ENCODE peak calls at places on chromosomes 5 and 9, in nine cellular contexts. A is sigmoid colon, U is left ventricle myocardium inferior, V is dorsolateral prefrontal cortex, D is aorta, I is fibroblast of lung, L is PC-3, E is lung, B is HFF-Myc. C is an unnamed sample.

GRCh38 chr5:168683247-168683926 is 104.2 kb upstream of the PANK3 start:
- DNase-seq in A (no peak), U (no peak), V (no peak), D (no peak), I (no peak), L (no peak), E (no peak), B (no peak), C (no peak)

GRCh38 chr9:133592731-133593409 is 16.3 kb downstream of the FAM163B start:
- DNase-seq in A (no peak), U (no peak), V (no peak), D (no peak), I (no peak), L (no peak), E (no peak), B (no peak), C (no peak)

GRCh38 chr9:134130503-134131375 is 5.1 kb upstream of the WDR5 start:
- DNase-seq in A (no peak), U (peak; percentile 73), V (no peak), D (peak; percentile 88), I (peak; percentile 41), L (no peak), E (peak; percentile 89), B (no peak), C (no peak)

GRCh38 chr9:106798021-106798799 is 64.8 kb upstream of the ZNF462 start:
- DNase-seq in A (no peak), U (no peak), V (no peak), D (no peak), I (no peak), L (no peak), E (no peak), B (no peak), C (peak; percentile 6)

GRCh38 chr5:12174734-12175133 is 270.5 kb upstream of the CTNND2 start:
- DNase-seq in A (no peak), U (no peak), V (no peak), D (no peak), I (no peak), L (no peak), E (no peak), B (no peak), C (no peak)

GRCh38 chr9:2874001-2874750 is 30.3 kb upstream of the PUM3 start:
- DNase-seq in A (no peak), U (no peak), V (no peak), D (no peak), I (peak; percentile 84), L (no peak), E (no peak), B (no peak), C (no peak)

GRCh38 chr5:115168829-115169391 is 798 bp downstream of the TRIM36 start:
- DNase-seq in A (no peak), U (no peak), V (no peak), D (peak; percentile 77), I (peak; percentile 11), L (no peak), E (no peak), B (no peak), C (no peak)

GRCh38 chr5:158392753-158393152 is 533.8 kb upstream of the CLINT1 start:
- DNase-seq in A (no peak), U (no peak), V (no peak), D (no peak), I (no peak), L (peak; percentile 82), E (no peak), B (no peak), C (no peak)

GRCh38 chr5:150301901-150302300 is 804 bp downstream of the ARSI start:
- DNase-seq in A (no peak), U (no peak), V (no peak), D (peak; percentile 66), I (no peak), L (no peak), E (no peak), B (no peak), C (no peak)

GRCh38 chr9:120912958-120913672 is 13.5 kb downstream of the TRAF1 start:
- DNase-seq in A (no peak), U (no peak), V (no peak), D (no peak), I (no peak), L (no peak), E (no peak), B (no peak), C (no peak)

GRCh38 chr5:133938932-133939331 is 29.5 kb downstream of the C5orf15 start:
- DNase-seq in A (no peak), U (no peak), V (no peak), D (no peak), I (peak; percentile 27), L (no peak), E (no peak), B (no peak), C (no peak)

GRCh38 chr9:88959727-88960469 is 31.4 kb upstream of the S1PR3 start:
- DNase-seq in A (no peak), U (no peak), V (no peak), D (no peak), I (no peak), L (no peak), E (no peak), B (no peak), C (no peak)

GRCh38 chr9:30774326-30774725 is 1610.1 kb upstream of the ACO1 start:
- DNase-seq in A (no peak), U (no peak), V (no peak), D (no peak), I (no peak), L (no peak), E (no peak), B (no peak), C (no peak)

GRCh38 chr5:115571441-115571878 is 26.9 kb upstream of the FEM1C start:
- DNase-seq in A (no peak), U (no peak), V (peak; percentile 84), D (no peak), I (no peak), L (no peak), E (no peak), B (no peak), C (no peak)

GRCh38 chr5:76351176-76351575 is 51.9 kb upstream of the IQGAP2 start:
- DNase-seq in A (no peak), U (no peak), V (no peak), D (no peak), I (no peak), L (no peak), E (no peak), B (no peak), C (no peak)

DNA sequence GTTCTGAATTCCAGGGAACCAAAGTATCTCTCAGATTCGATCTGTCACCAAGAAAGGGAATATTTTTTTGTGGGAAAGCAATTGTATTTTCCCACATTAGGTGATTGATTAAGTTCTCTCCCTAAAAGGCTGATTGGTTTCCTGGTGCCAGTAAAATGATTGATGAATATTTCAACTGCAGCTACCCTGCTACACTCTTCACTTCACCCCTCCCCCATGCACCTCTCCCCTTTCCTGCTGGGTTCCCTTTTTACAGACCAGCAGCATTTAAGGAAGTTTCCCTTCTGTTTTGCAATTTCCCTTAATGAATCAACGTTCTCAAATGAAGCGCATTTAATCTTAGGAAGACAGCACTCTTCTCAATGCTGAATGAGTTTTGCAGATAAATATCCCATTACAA is 13.1 kb downstream of the NR6A1 start:
- DNase-seq in A (no peak), U (no peak), V (no peak), D (no peak), I (no peak), L (no peak), E (no peak), B (no peak), C (no peak)
- H3K4me3 ChIP-seq in A (no peak overlapping the region), U (peak overlapping the region; percentile 2), V (no peak overlapping the region), D (no peak overlapping the region), I (no peak overlapping the region), L (no peak overlapping the region), E (no peak overlapping the region), B (no peak overlapping the region), C (no peak overlapping the region)

DNA sequence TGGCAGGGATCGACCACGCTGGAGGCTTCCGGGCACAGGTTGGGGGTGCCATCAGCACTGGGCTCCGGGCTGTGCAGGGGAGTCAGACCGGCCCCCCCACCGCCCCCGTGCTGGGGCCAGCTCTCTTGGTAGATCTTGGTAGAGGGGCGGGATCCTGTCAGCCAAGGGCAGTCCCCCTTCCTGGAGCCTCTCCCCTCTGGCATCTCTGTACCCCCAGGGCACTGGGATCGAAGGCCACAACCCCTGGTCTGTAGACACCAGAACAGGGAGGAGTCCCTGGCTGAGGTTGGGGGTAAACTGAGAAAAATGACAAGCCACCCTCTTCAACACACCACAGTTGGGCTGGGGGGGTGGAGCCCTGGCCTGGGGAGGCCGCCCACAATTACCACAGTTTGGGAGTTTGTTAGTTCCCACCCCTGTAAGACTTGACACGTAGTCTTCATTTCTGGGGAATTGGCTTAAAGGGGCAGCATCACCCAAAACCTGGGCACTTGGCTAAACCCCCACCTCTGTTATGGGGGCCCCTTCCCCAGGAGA is 885 bp downstream of the CERCAM start:
- DNase-seq in A (no peak), U (peak; percentile 38), V (no peak), D (no peak), I (peak; percentile 61), L (no peak), E (no peak), B (no peak), C (no peak)
- H3K4me3 ChIP-seq in A (peak overlapping the region; percentile 100), U (peak overlapping the region; percentile 99), V (peak overlapping the region; percentile 69), D (peak overlapping the region; percentile 78), I (peak overlapping the region; percentile 85), L (peak overlapping the region; percentile 86), E (peak overlapping the region; percentile 61), B (peak overlapping the region; percentile 60), C (peak overlapping the region; percentile 79)

GRCh38 chr5:122310886-122311285 is 1.2 kb upstream of the SNCAIP start:
- DNase-seq in A (no peak), U (no peak), V (no peak), D (no peak), I (no peak), L (no peak), E (no peak), B (no peak), C (no peak)
- H3K4me3 ChIP-seq in A (peak overlapping the region; percentile 52), U (peak overlapping the region; percentile 76), V (no peak overlapping the region), D (peak overlapping the region; percentile 81), I (peak overlapping the region; percentile 47), L (no peak overlapping the region), E (no peak overlapping the region), B (no peak overlapping the region), C (no peak overlapping the region)

GRCh38 chr5:147869112-147869511 is 9.4 kb upstream of the SCGB3A2 start:
- DNase-seq in A (no peak), U (no peak), V (no peak), D (no peak), I (no peak), L (no peak), E (no peak), B (no peak), C (no peak)
- H3K4me3 ChIP-seq in A (no peak overlapping the region), U (no peak overlapping the region), V (no peak overlapping the region), D (no peak overlapping the region), I (no peak overlapping the region), L (no peak overlapping the region), E (no peak overlapping the region), B (no peak overlapping the region), C (no peak overlapping the region)

DNA sequence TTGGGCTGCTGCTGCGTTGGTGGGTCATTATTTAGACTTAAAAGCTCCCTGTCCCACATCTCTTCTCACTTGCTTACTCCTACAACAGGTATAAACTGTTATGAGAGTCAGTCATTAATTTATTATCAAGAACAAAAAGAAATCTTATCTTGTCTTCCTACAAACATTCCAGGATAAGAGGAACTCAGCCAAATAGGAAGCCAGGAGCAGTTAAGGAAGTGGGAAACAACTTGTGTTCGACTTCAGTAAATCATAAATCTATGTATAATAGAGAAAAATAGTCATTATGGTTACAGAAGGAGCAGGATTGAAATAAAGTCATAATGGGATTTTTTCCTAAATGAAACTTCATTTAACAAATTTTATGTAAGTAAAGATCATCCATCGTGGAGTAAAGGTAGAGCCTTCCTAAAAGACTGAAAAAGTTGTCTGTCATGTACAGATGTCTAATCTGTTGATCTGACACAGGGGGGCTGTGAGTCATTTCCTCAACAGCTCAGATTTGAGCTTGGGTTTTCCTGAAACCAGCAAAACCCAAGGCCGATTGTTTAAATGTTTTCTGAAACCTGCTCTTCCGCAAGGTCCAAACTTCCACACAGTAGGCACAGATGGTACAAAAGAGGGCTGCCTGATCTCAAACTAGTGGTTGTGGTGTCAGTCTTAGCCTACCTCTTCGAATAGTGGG is 25.3 kb upstream of the LRRTM2 start:
- DNase-seq in A (no peak), U (no peak), V (no peak), D (no peak), I (peak; percentile 73), L (no peak), E (no peak), B (no peak), C (peak; percentile 54)
- H3K4me3 ChIP-seq in A (no peak overlapping the region), U (no peak overlapping the region), V (no peak overlapping the region), D (no peak overlapping the region), I (no peak overlapping the region), L (no peak overlapping the region), E (no peak overlapping the region), B (no peak overlapping the region), C (no peak overlapping the region)